ENCODE peak calls at places on chromosomes 6 and 20, in ten cellular contexts. H is CD4-positive, CD25-positive, alpha-beta regulatory T cell; J is psoas muscle; U is fibroblast of lung; P is thoracic aorta; W is astrocyte; C is SK-N-MC; E is stomach; Y is mammary epithelial cell; K is transverse colon. R is an unnamed sample. For H3K36me3, the result is how much of the 10 kb centered on the place peaks cover.

GRCh38 chr6:44701637-44702101 is 314.2 kb downstream of the CDC5L start:
- DNase-seq in H (no peak), J (no peak), U (peak), P (no peak), W (peak), C (no peak), E (no peak), Y (no peak), K (no peak), R (no peak)

GRCh38 chr6:33575211-33575610 is 4.9 kb downstream of the BAK1 start:
- DNase-seq in H (no peak), J (no peak), U (no peak), P (no peak), W (no peak), C (no peak), E (no peak), Y (no peak), K (no peak), R (no peak)

GRCh38 chr6:122798099-122798641 is 9.1 kb downstream of the SMPDL3A start:
- DNase-seq in H (no peak), J (peak), U (peak), P (no peak), W (peak), C (no peak), E (peak), Y (peak), K (peak), R (peak)

GRCh38 chr20:46627251-46627650 is 24.0 kb downstream of the SLC13A3 start:
- DNase-seq in H (no peak), J (no peak), U (no peak), P (no peak), W (no peak), C (no peak), E (no peak), Y (no peak), K (no peak), R (no peak)

GRCh38 chr6:39753745-39754084 is 28.5 kb upstream of the KIF6 start:
- DNase-seq in H (no peak), J (no peak), U (peak), P (no peak), W (peak), C (no peak), E (no peak), Y (no peak), K (no peak), R (no peak)

GRCh38 chr6:106608080-106608668 is 21.1 kb downstream of the RTN4IP1 start:
- DNase-seq in H (peak), J (no peak), U (peak), P (no peak), W (peak), C (peak), E (no peak), Y (peak), K (peak), R (peak)

GRCh38 chr6:163712569-163712966 is 298.1 kb downstream of the QKI start:
- DNase-seq in H (no peak), J (no peak), U (no peak), P (no peak), W (no peak), C (no peak), E (no peak), Y (no peak), K (no peak), R (no peak)

GRCh38 chr6:125194980-125195379 is 41.4 kb downstream of the TPD52L1 start:
- DNase-seq in H (no peak), J (no peak), U (no peak), P (no peak), W (no peak), C (no peak), E (no peak), Y (no peak), K (no peak), R (no peak)

GRCh38 chr6:165616116-165616515 is 46.9 kb downstream of the PDE10A start:
- DNase-seq in H (no peak), J (no peak), U (no peak), P (no peak), W (no peak), C (no peak), E (no peak), Y (no peak), K (no peak), R (peak)

GRCh38 chr20:61868006-61868405 is 197.7 kb downstream of the TAF4 start:
- DNase-seq in H (no peak), J (no peak), U (no peak), P (no peak), W (no peak), C (no peak), E (no peak), Y (no peak), K (no peak), R (no peak)

GRCh38 chr20:19176483-19176882 is 36.0 kb upstream of the SLC24A3 start:
- DNase-seq in H (no peak), J (no peak), U (no peak), P (no peak), W (no peak), C (no peak), E (no peak), Y (no peak), K (no peak), R (no peak)

GRCh38 chr6:144265390-144265789 is 19.7 kb upstream of the UTRN start:
- DNase-seq in H (no peak), J (no peak), U (peak), P (no peak), W (peak), C (no peak), E (no peak), Y (no peak), K (no peak), R (peak)

GRCh38 chr6:136782021-136782770 is 10.1 kb downstream of the MAP3K5 start:
- DNase-seq in H (no peak), J (no peak), U (peak), P (no peak), W (peak), C (no peak), E (no peak), Y (peak), K (no peak), R (no peak)

GRCh38 chr6:35496036-35496850 is 636 bp downstream of the TEAD3 start:
- DNase-seq in H (no peak), J (peak), U (peak), P (no peak), W (no peak), C (no peak), E (peak), Y (no peak), K (peak), R (peak)

GRCh38 chr6:163729127-163729872 is 314.8 kb downstream of the QKI start:
- DNase-seq in H (no peak), J (no peak), U (no peak), P (no peak), W (no peak), C (no peak), E (no peak), Y (no peak), K (no peak), R (no peak)

GRCh38 chr6:44012078-44012493 is 115.2 kb downstream of the MRPL14 start:
- DNase-seq in H (no peak), J (no peak), U (peak), P (no peak), W (peak), C (no peak), E (no peak), Y (peak), K (no peak), R (peak)

GRCh38 chr20:8675896-8676295 is 393.0 kb upstream of the PLCB4 start:
- DNase-seq in H (no peak), J (no peak), U (no peak), P (no peak), W (no peak), C (no peak), E (no peak), Y (no peak), K (no peak), R (no peak)
- H3K36me3 ChIP-seq in H (under half), J (under half), U (under half), P (under half), W (under half), C (under half), E (under half), Y (under half), K (under half), R (under half)

DNA sequence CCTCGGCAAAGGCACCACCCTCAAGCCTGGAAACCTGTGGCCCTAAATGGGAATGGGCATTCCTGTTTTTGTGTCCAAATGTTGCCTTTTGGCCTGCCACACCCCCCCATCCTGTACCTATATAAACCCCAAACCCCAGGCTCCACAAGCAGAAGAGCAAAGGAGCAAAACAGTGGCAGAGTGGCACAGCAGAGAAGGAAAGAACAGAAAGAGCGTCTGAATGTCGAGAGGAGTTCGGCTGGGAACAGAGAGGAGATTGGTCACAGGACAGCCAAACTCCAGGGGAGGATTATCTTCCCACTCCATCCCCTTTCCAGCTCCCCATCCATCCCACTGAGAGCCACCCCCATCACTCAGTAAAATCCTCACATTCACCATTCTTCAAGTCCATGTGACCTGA is 58.0 kb upstream of the PREP start:
- DNase-seq in H (no peak), J (no peak), U (no peak), P (no peak), W (no peak), C (no peak), E (no peak), Y (no peak), K (no peak), R (no peak)
- H3K36me3 ChIP-seq in H (under half), J (under half), U (under half), P (under half), W (under half), C (under half), E (under half), Y (under half), K (under half), R (under half)

DNA sequence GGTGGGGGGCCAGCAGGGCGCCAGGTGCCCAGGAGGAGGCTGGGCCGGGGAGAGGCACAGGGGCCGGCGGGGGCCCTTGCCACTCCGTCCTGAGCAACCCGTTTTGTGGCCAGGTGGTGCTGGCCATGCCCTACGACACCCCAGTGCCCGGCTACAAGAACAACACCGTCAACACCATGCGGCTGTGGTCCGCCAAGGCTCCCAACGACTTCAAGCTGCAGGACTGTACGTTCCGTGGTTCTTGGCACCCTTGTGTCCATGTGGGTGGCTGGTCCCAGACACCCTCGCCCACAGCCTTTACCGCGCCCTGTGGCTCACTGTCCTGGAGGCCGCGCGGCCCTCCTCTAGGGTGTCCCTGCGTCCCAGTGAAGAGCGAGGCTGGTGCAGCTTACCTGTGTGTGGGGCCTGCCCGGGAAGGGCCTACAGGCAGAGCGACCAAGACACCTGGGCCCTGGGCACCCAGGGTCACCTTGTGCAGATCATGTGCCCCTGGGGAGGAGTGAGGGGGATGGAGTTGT is 28.7 kb downstream of the PYGB start:
- DNase-seq in H (no peak), J (peak), U (no peak), P (no peak), W (no peak), C (no peak), E (peak), Y (no peak), K (peak), R (no peak)
- H3K36me3 ChIP-seq in H (half or more), J (half or more), U (under half), P (half or more), W (under half), C (under half), E (half or more), Y (half or more), K (under half), R (half or more)

GRCh38 chr20:58997141-58997770 is 9.8 kb downstream of the CTSZ start:
- DNase-seq in H (no peak), J (peak), U (no peak), P (no peak), W (no peak), C (no peak), E (no peak), Y (no peak), K (no peak), R (no peak)
- H3K36me3 ChIP-seq in H (half or more), J (half or more), U (under half), P (under half), W (under half), C (under half), E (half or more), Y (under half), K (under half), R (under half)

DNA sequence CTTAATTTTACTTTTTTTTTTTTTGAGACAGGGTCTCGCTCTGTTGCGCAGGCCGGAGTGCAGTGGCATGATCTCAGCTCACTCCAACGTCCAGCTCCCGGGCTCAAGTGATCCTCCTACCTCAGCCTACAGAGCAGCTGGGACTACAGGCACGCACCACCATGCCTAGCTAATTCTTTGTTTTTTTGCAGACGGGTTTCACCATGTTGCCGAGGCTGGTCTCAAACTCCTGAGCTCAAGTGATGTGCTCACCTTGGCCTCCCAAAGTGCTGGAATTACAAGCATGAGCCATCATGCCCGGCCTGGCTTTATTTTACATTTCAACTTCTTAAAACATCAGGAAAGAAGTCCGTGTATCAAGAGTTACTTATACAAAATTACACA is 5.7 kb downstream of the OSER1 start:
- DNase-seq in H (no peak), J (no peak), U (no peak), P (no peak), W (no peak), C (no peak), E (no peak), Y (no peak), K (no peak), R (no peak)
- H3K36me3 ChIP-seq in H (half or more), J (half or more), U (under half), P (under half), W (under half), C (half or more), E (half or more), Y (under half), K (under half), R (under half)

DNA sequence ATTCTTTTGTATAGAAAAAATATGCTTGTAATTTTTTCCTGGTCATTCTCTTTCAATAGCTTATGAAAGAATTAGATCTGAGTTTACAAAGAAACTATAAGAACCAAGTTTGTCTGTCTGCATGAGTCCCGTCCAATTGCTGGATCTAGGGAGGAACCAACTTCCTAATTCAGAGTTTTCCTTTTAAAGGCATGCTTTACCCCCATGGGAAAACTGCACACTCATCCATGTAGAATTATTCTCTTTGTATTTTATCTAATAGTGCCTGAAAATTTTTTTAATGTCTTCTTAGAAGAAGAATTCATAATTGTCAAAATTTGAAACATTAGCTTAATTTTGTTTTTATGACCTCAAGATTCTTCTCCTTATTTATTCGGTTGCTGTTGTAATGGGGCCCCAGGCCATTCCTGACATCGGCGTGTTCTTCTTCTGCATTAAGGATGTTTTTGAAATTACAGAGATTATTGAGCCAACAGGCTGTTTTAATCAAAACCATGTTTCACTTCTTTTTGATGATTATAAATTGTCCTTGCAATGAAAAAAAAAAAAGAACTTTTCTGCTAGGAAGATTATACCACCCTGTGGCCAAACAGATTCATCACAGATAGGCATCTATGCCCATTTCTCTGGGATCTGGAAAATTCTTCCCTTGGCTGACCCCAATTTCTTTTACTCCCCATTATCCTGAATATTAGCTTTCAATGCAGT is 100.3 kb downstream of the ZNF217 start:
- DNase-seq in H (no peak), J (no peak), U (no peak), P (no peak), W (no peak), C (peak), E (no peak), Y (no peak), K (no peak), R (no peak)
- H3K36me3 ChIP-seq in H (under half), J (under half), U (under half), P (under half), W (under half), C (under half), E (under half), Y (under half), K (under half), R (under half)

DNA sequence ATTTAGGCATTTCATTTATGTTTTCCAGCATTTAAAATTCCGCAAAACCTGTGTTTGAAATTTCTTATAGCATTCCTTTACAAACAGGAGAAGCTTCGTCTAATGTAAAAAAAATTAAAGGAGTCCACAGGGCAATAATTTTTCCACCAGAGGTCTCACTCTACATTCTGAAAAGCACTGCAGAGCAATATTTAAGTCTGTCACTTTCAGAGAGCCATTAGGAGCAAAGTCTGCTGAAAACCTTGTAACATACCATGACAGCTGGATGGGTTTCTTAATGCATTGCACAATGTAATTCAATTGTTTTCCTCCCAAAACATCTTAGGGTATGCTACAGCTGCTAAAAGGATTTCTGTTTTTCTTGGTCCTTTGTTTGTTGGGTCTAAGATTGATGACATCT is 18.0 kb downstream of the BAG2 start:
- DNase-seq in H (no peak), J (no peak), U (peak), P (no peak), W (no peak), C (no peak), E (no peak), Y (peak), K (no peak), R (peak)
- H3K36me3 ChIP-seq in H (under half), J (under half), U (under half), P (under half), W (under half), C (half or more), E (under half), Y (under half), K (under half), R (under half)

DNA sequence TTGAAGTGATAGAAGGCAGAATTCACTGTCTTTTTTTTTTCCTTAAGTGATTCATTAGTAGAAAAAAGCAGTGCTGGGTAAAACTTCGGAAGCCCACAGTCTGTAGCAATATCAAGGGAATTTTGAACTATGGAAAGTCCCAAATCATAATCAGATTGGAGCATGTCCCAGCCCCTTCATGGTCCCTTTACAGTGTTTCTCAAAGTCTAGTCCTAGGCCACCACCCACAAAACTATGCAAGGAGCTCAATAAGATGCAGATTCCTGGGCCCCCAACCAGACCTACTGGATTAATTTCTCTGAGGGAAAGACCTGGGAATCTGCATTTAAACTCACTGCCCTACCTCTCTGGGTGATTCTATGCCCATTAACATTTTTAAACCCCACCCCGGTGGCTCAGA is 22.5 kb downstream of the NEDD9 start:
- DNase-seq in H (no peak), J (no peak), U (peak), P (no peak), W (peak), C (peak), E (no peak), Y (peak), K (no peak), R (no peak)
- H3K36me3 ChIP-seq in H (under half), J (under half), U (under half), P (under half), W (under half), C (under half), E (under half), Y (under half), K (under half), R (under half)

R was measured in SJCRH30.